ENCODE peak calls at places on chromosomes 4 and X, in eight cellular contexts. U is occipital lobe; I is CD4-positive, alpha-beta T cell; O is effector memory CD4-positive, alpha-beta T cell; T is fibroblast of lung; P is stomach; A is immature natural killer cell; L is NCI-H526 treated with DMSO at 0.1 percent for 48 hours. K is an unnamed sample.

GRCh38 chr4:76969941-76970529 is 20.5 kb downstream of the SEPTIN11 start:
- DNase-seq in O (no peak), P (no peak), L (peak), A (no peak), U (no peak), T (no peak), I (no peak), K (no peak)

GRCh38 chr4:3820806-3821579 is 54.8 kb downstream of the ADRA2C start:
- DNase-seq in L (no peak), A (no peak), O (no peak), I (no peak), P (no peak), U (no peak), T (no peak), K (no peak)

GRCh38 chrX:54066841-54067240 is 22.6 kb upstream of the PHF8 start:
- DNase-seq in O (no peak), T (peak), P (no peak), U (no peak), I (no peak), A (no peak), L (no peak), K (no peak)

GRCh38 chrX:96710031-96710430 is 25.4 kb downstream of the DIAPH2 start:
- DNase-seq in I (no peak), A (no peak), L (no peak), O (no peak), U (no peak), P (no peak), T (no peak), K (no peak)

GRCh38 chrX:54540289-54540688 is 10.3 kb downstream of the GNL3L start:
- DNase-seq in O (no peak), L (no peak), I (no peak), U (no peak), T (peak), A (no peak), P (no peak), K (no peak)

GRCh38 chr4:8779371-8779988 is 92.2 kb downstream of the HMX1 start:
- DNase-seq in O (no peak), I (no peak), U (no peak), T (no peak), L (no peak), P (no peak), A (no peak), K (no peak)

GRCh38 chr4:137610960-137611359 is 78.7 kb upstream of the PCDH18 start:
- DNase-seq in T (peak), L (no peak), U (no peak), O (no peak), A (no peak), P (no peak), I (no peak), K (no peak)

GRCh38 chr4:118284169-118284568 is 68.6 kb downstream of the PRSS12 start:
- DNase-seq in A (no peak), T (no peak), P (no peak), L (no peak), O (no peak), I (no peak), U (no peak), K (no peak)

GRCh38 chr4:6383019-6383404 is 89.4 kb downstream of the PPP2R2C start:
- DNase-seq in L (no peak), I (no peak), T (no peak), U (no peak), P (no peak), O (no peak), A (no peak), K (no peak)

GRCh38 chrX:136191171-136191570 is 43.8 kb downstream of the FHL1 start:
- DNase-seq in P (no peak), A (no peak), U (no peak), I (no peak), O (no peak), T (no peak), L (no peak), K (no peak)

GRCh38 chr4:165972747-165973146 is 99.7 kb downstream of the TLL1 start:
- DNase-seq in U (no peak), T (peak), O (no peak), I (no peak), A (no peak), P (no peak), L (no peak), K (no peak)

GRCh38 chr4:179695175-179695574 is 2252.9 kb upstream of the AGA start:
- DNase-seq in T (peak), P (no peak), O (no peak), A (no peak), U (no peak), I (no peak), L (no peak), K (peak)

GRCh38 chrX:45758738-45759397 is 558.2 kb upstream of the DIPK2B start:
- DNase-seq in I (no peak), U (no peak), P (no peak), A (peak), T (peak), O (no peak), L (no peak), K (peak)

GRCh38 chr4:98474408-98474844 is 184.0 kb downstream of the TSPAN5 start:
- DNase-seq in P (no peak), U (no peak), T (peak), A (no peak), L (no peak), I (no peak), O (no peak), K (peak)

GRCh38 chr4:77697860-77698599 is 92.4 kb downstream of the CXCL13 start:
- DNase-seq in I (no peak), T (peak), L (no peak), O (no peak), P (peak), A (no peak), U (no peak), K (peak)

GRCh38 chr4:106486533-106486932 is 118.0 kb upstream of the GIMD1 start:
- DNase-seq in A (no peak), T (no peak), U (no peak), L (no peak), P (no peak), I (no peak), O (no peak), K (no peak)

GRCh38 chrX:129980043-129980442 is 2.4 kb upstream of the BCORL1 start:
- DNase-seq in U (no peak), T (no peak), O (peak), L (no peak), P (peak), A (peak), I (peak), K (no peak)

GRCh38 chrX:128518508-128518907 is 466.3 kb upstream of the ACTRT1 start:
- DNase-seq in P (no peak), I (no peak), U (no peak), A (no peak), O (no peak), T (no peak), L (peak), K (no peak)

GRCh38 chr4:36269116-36269515 is 12.3 kb upstream of the DTHD1 start:
- DNase-seq in U (no peak), A (peak), O (peak), P (no peak), T (no peak), L (no peak), I (peak), K (no peak)

GRCh38 chrX:111411591-111412371 is at the start of gene DCX:
- DNase-seq in P (no peak), I (no peak), T (no peak), O (no peak), L (no peak), U (no peak), A (no peak), K (no peak)

GRCh38 chr4:106864231-106864630 is 171.9 kb downstream of the DKK2 start:
- DNase-seq in T (peak), U (no peak), P (no peak), I (no peak), O (no peak), A (no peak), L (no peak), K (no peak)

GRCh38 chr4:48370260-48371134 is 29.2 kb downstream of the SLAIN2 start:
- DNase-seq in L (no peak), O (no peak), T (no peak), A (peak), I (no peak), U (no peak), P (no peak), K (no peak)

GRCh38 chrX:153448556-153449280 is 2.9 kb upstream of the TREX2 start:
- DNase-seq in L (no peak), I (no peak), P (no peak), O (no peak), U (no peak), T (no peak), A (no peak), K (no peak)

K was measured in H4.